ENCODE peak calls at places on chromosomes 6 and 20, in seven cellular contexts. D is ovary, N is transverse colon, I is tibial nerve, Q is A549, G is suprapubic skin, W is K562. S is an unnamed sample.

GRCh38 chr6:4220619-4221018 is 85.2 kb upstream of the ECI2 start:
- DNase-seq in D (no peak), N (no peak), I (no peak), Q (no peak), G (no peak), W (no peak), S (no peak)

GRCh38 chr6:15672291-15672690 is 9.5 kb upstream of the DTNBP1 start:
- DNase-seq in D (no peak), N (no peak), I (no peak), Q (no peak), G (no peak), W (no peak), S (no peak)

GRCh38 chr6:8939615-8940014 is 504.3 kb upstream of the SLC35B3 start:
- DNase-seq in D (no peak), N (no peak), I (no peak), Q (peak), G (no peak), W (no peak), S (no peak)

GRCh38 chr20:45341939-45342862 is 6.0 kb downstream of the SDC4 start:
- DNase-seq in D (peak), N (peak), I (no peak), Q (no peak), G (peak), W (peak), S (peak)

GRCh38 chr20:40008177-40008576 is 680.9 kb downstream of the MAFB start:
- DNase-seq in D (no peak), N (no peak), I (no peak), Q (no peak), G (no peak), W (no peak), S (no peak)

GRCh38 chr6:13611715-13612114 is 3.4 kb upstream of the NOL7 start:
- DNase-seq in D (no peak), N (no peak), I (no peak), Q (no peak), G (no peak), W (peak), S (no peak)

GRCh38 chr20:32050851-32051556 is 1.0 kb upstream of the HCK start:
- DNase-seq in D (no peak), N (peak), I (no peak), Q (no peak), G (no peak), W (no peak), S (no peak)

GRCh38 chr6:75135447-75135846 is 70.4 kb downstream of the COL12A1 start:
- DNase-seq in D (no peak), N (no peak), I (no peak), Q (no peak), G (no peak), W (no peak), S (no peak)

GRCh38 chr6:167517546-167517945 is 192.7 kb downstream of the TTLL2 start:
- DNase-seq in D (no peak), N (no peak), I (no peak), Q (no peak), G (no peak), W (no peak), S (no peak)

GRCh38 chr6:107713214-107713962 is 110.7 kb downstream of the SCML4 start:
- DNase-seq in D (no peak), N (no peak), I (no peak), Q (no peak), G (no peak), W (no peak), S (no peak)

GRCh38 chr20:23131766-23132165 is 45.6 kb upstream of the CD93 start:
- DNase-seq in D (no peak), N (no peak), I (no peak), Q (no peak), G (no peak), W (no peak), S (no peak)

GRCh38 chr6:46998436-46999017 is 43.6 kb downstream of the ADGRF1 start:
- DNase-seq in D (no peak), N (no peak), I (no peak), Q (no peak), G (no peak), W (no peak), S (no peak)

GRCh38 chr6:135191508-135192255 is 10.6 kb downstream of the MYB start:
- DNase-seq in D (no peak), N (no peak), I (no peak), Q (no peak), G (no peak), W (peak), S (no peak)

GRCh38 chr6:26022166-26022510 is 59.5 kb downstream of the TRIM38 start:
- DNase-seq in D (peak), N (peak), I (no peak), Q (no peak), G (no peak), W (peak), S (peak)

GRCh38 chr20:20078041-20078440 is 25.7 kb downstream of the CFAP61 start:
- DNase-seq in D (no peak), N (no peak), I (no peak), Q (no peak), G (no peak), W (no peak), S (no peak)

GRCh38 chr20:63895886-63896135 is 885 bp downstream of the DNAJC5 start:
- DNase-seq in D (no peak), N (no peak), I (no peak), Q (no peak), G (no peak), W (no peak), S (no peak)

GRCh38 chr6:13538084-13538483 is 36.3 kb upstream of the SIRT5 start:
- DNase-seq in D (no peak), N (no peak), I (no peak), Q (peak), G (no peak), W (peak), S (no peak)

GRCh38 chr20:25048519-25048952 is 9.4 kb downstream of the ACSS1 start:
- DNase-seq in D (peak), N (peak), I (peak), Q (no peak), G (peak), W (no peak), S (peak)

GRCh38 chr6:110682460-110682853 is 132.8 kb downstream of the CDK19 start:
- DNase-seq in D (peak), N (peak), I (no peak), Q (peak), G (no peak), W (peak), S (peak)

GRCh38 chr6:72968704-72969103 is 256.6 kb downstream of the KHDC1L start:
- DNase-seq in D (no peak), N (no peak), I (no peak), Q (no peak), G (no peak), W (no peak), S (no peak)

GRCh38 chr20:39851459-39851858 is 837.6 kb downstream of the MAFB start:
- DNase-seq in D (no peak), N (no peak), I (no peak), Q (no peak), G (no peak), W (no peak), S (no peak)

GRCh38 chr6:105363100-105363754 is 39.7 kb downstream of the PREP start:
- DNase-seq in D (no peak), N (no peak), I (no peak), Q (no peak), G (no peak), W (no peak), S (no peak)

GRCh38 chr20:50634191-50634590 is 57.2 kb downstream of the RIPOR3 start:
- DNase-seq in D (no peak), N (no peak), I (no peak), Q (no peak), G (no peak), W (no peak), S (no peak)

GRCh38 chr20:12252793-12253192 is 335.1 kb downstream of the BTBD3 start:
- DNase-seq in D (no peak), N (no peak), I (no peak), Q (no peak), G (no peak), W (no peak), S (no peak)

GRCh38 chr20:57896563-57896962 is 186.7 kb upstream of the PMEPA1 start:
- DNase-seq in D (no peak), N (no peak), I (no peak), Q (no peak), G (no peak), W (no peak), S (no peak)

GRCh38 chr20:39876974-39877615 is 811.9 kb downstream of the MAFB start:
- DNase-seq in D (no peak), N (no peak), I (no peak), Q (no peak), G (no peak), W (no peak), S (no peak)

GRCh38 chr6:142551145-142551811 is 249.5 kb downstream of the ADGRG6 start:
- DNase-seq in D (no peak), N (no peak), I (no peak), Q (no peak), G (no peak), W (no peak), S (no peak)

GRCh38 chr20:36246410-36246809 is 10.1 kb downstream of the AAR2 start:
- DNase-seq in D (no peak), N (no peak), I (no peak), Q (no peak), G (no peak), W (no peak), S (no peak)

GRCh38 chr6:130675072-130675471 is 152.1 kb upstream of the SMLR1 start:
- DNase-seq in D (no peak), N (no peak), I (no peak), Q (no peak), G (no peak), W (peak), S (peak)

GRCh38 chr6:158567871-158568401 is 8.0 kb downstream of the TMEM181 start:
- DNase-seq in D (no peak), N (no peak), I (no peak), Q (no peak), G (no peak), W (no peak), S (no peak)

GRCh38 chr6:30462482-30462881 is 26.8 kb upstream of the HLA-E start:
- DNase-seq in D (no peak), N (no peak), I (no peak), Q (no peak), G (no peak), W (no peak), S (no peak)

GRCh38 chr6:30461055-30461454 is 28.3 kb upstream of the HLA-E start:
- DNase-seq in D (no peak), N (no peak), I (no peak), Q (no peak), G (no peak), W (no peak), S (no peak)

GRCh38 chr6:30463242-30463641 is 26.1 kb upstream of the HLA-E start:
- DNase-seq in D (no peak), N (no peak), I (no peak), Q (no peak), G (no peak), W (no peak), S (no peak)

GRCh38 chr6:30465582-30466306 is 23.6 kb upstream of the HLA-E start:
- DNase-seq in D (no peak), N (no peak), I (no peak), Q (no peak), G (no peak), W (no peak), S (no peak)

GRCh38 chr6:30463651-30464618 is 25.4 kb upstream of the HLA-E start:
- DNase-seq in D (no peak), N (peak), I (no peak), Q (no peak), G (no peak), W (no peak), S (peak)
- H3K4me3 ChIP-seq in D (no peak), N (no peak), I (peak), Q (no peak), G (peak), W (no peak), S (peak)

GRCh38 chr6:53124131-53124800 is 24.4 kb downstream of the GCM1 start:
- DNase-seq in D (no peak), N (no peak), I (no peak), Q (no peak), G (no peak), W (no peak), S (no peak)

GRCh38 chr6:53119772-53120409 is 28.8 kb downstream of the GCM1 start:
- DNase-seq in D (no peak), N (peak), I (no peak), Q (peak), G (no peak), W (no peak), S (peak)

GRCh38 chr6:53115113-53115512 is 33.5 kb downstream of the GCM1 start:
- DNase-seq in D (no peak), N (no peak), I (no peak), Q (no peak), G (no peak), W (no peak), S (no peak)

GRCh38 chr6:53115741-53116140 is 32.9 kb downstream of the GCM1 start:
- DNase-seq in D (no peak), N (no peak), I (no peak), Q (no peak), G (no peak), W (no peak), S (no peak)

GRCh38 chr6:53119349-53119748 is 29.3 kb downstream of the GCM1 start:
- DNase-seq in D (no peak), N (no peak), I (no peak), Q (peak), G (no peak), W (no peak), S (no peak)
- TF ChIP-seq EP300 in D (no peak), N (no peak), I (no peak), Q (no peak), G (no peak), W (no peak), S (no peak)

GRCh38 chr6:7159790-7160525 is 52.2 kb downstream of the RREB1 start:
- DNase-seq in D (no peak), N (no peak), I (no peak), Q (no peak), G (no peak), W (peak), S (no peak)

GRCh38 chr6:7156666-7157278 is 49.0 kb downstream of the RREB1 start:
- DNase-seq in D (no peak), N (no peak), I (no peak), Q (no peak), G (no peak), W (no peak), S (no peak)

GRCh38 chr6:7155871-7156579 is 48.3 kb downstream of the RREB1 start:
- DNase-seq in D (no peak), N (no peak), I (no peak), Q (no peak), G (no peak), W (peak), S (no peak)

GRCh38 chr6:7161253-7161623 is 53.5 kb downstream of the RREB1 start:
- DNase-seq in D (no peak), N (no peak), I (no peak), Q (no peak), G (no peak), W (no peak), S (no peak)

GRCh38 chr6:7157752-7158616 is 50.2 kb downstream of the RREB1 start:
- DNase-seq in D (no peak), N (no peak), I (no peak), Q (no peak), G (no peak), W (peak), S (no peak)
- TF ChIP-seq CTCF in D (no peak), N (no peak), I (no peak), Q (no peak), G (no peak), W (peak), S (no peak)

GRCh38 chr6:147194652-147195403 is 9.4 kb upstream of the STXBP5 start:
- DNase-seq in D (no peak), N (no peak), I (no peak), Q (no peak), G (no peak), W (peak), S (no peak)
- H3K4me3 ChIP-seq in D (no peak), N (no peak), I (no peak), Q (no peak), G (no peak), W (no peak), S (no peak)

GRCh38 chr6:170074435-170074834 is 216.4 kb downstream of the DLL1 start:
- DNase-seq in D (no peak), N (peak), I (no peak), Q (no peak), G (no peak), W (no peak), S (no peak)

GRCh38 chr6:170076466-170077165 is 214.3 kb downstream of the DLL1 start:
- DNase-seq in D (no peak), N (peak), I (no peak), Q (no peak), G (peak), W (no peak), S (no peak)

GRCh38 chr6:170073846-170074245 is 217.0 kb downstream of the DLL1 start:
- DNase-seq in D (no peak), N (peak), I (no peak), Q (no peak), G (peak), W (no peak), S (no peak)

GRCh38 chr6:170074907-170075306 is 216.0 kb downstream of the DLL1 start:
- DNase-seq in D (no peak), N (peak), I (no peak), Q (no peak), G (peak), W (no peak), S (peak)

DNA sequence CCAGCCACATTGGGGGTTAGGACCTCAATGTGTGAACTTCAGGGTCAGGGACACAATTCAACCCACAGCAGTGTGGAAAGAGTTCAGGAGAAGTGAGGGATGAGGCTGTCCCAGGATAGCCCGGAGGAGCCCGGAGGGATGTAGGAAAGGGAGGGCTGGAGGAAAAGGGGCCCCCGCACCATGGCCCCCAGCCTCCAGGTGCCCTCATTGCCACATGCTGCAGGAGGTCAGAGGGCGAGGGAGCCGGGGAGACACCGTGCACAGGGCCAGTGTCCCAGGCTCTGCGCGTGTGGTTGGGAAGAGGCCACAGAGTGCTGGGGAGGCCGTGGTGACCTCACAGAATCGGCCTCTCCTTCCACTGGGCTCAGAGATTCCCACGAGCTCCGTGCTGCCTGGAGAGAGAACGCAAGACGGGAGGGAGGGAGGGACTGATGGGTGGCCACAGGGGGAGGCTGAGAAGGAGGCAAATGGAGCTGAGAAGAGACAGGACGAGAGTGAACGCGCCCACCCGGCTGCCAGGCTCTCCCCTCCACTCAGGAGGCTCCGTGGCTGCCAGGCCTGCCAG is 215.1 kb downstream of the DLL1 start:
- DNase-seq in D (no peak), N (peak), I (no peak), Q (no peak), G (peak), W (no peak), S (peak)
- TF ChIP-seq EP300 in D (no peak), N (no peak), I (no peak), Q (no peak), G (no peak), W (no peak), S (no peak)

GRCh38 chr20:6173481-6173880 is 50.7 kb upstream of the FERMT1 start:
- DNase-seq in D (no peak), N (no peak), I (no peak), Q (no peak), G (no peak), W (no peak), S (no peak)

GRCh38 chr20:6180531-6180930 is 57.7 kb upstream of the FERMT1 start:
- DNase-seq in D (no peak), N (no peak), I (no peak), Q (no peak), G (no peak), W (no peak), S (no peak)

GRCh38 chr20:6184086-6184485 is 61.3 kb upstream of the FERMT1 start:
- DNase-seq in D (no peak), N (no peak), I (no peak), Q (no peak), G (no peak), W (no peak), S (no peak)

GRCh38 chr20:6178537-6178936 is 55.7 kb upstream of the FERMT1 start:
- DNase-seq in D (no peak), N (no peak), I (no peak), Q (no peak), G (no peak), W (peak), S (no peak)
- TF ChIP-seq CTCF in D (no peak), N (peak), I (no peak), Q (peak), G (no peak), W (no peak), S (peak)

S was measured in stomach.